ENCODE peak calls at places on chromosomes 11 and 22, in four cellular contexts. P is prostate gland, Y is tibial artery, I is thoracic aorta. H is an unnamed sample.

GRCh38 chr11:131999955-132000354 is 629.5 kb downstream of the NTM start:
- DNase-seq in P (no peak), Y (no peak), I (no peak), H (no peak)

GRCh38 chr22:35467788-35468187 is 67.8 kb downstream of the MCM5 start:
- DNase-seq in P (peak), Y (peak), I (peak), H (no peak)

GRCh38 chr11:76096552-76096951 is 109.8 kb downstream of the WNT11 start:
- DNase-seq in P (no peak), Y (no peak), I (no peak), H (no peak)

GRCh38 chr22:35918466-35918865 is 110.2 kb downstream of the RBFOX2 start:
- DNase-seq in P (no peak), Y (no peak), I (no peak), H (no peak)

GRCh38 chr11:35088676-35089075 is 50.3 kb upstream of the CD44 start:
- DNase-seq in P (peak), Y (no peak), I (no peak), H (no peak)

GRCh38 chr11:21289686-21290085 is 620.3 kb downstream of the NELL1 start:
- DNase-seq in P (no peak), Y (no peak), I (no peak), H (peak)

GRCh38 chr11:132093861-132094260 is 723.4 kb downstream of the NTM start:
- DNase-seq in P (no peak), Y (no peak), I (no peak), H (no peak)

GRCh38 chr11:108241370-108242037 is 18.6 kb downstream of the ATM start:
- DNase-seq in P (no peak), Y (no peak), I (no peak), H (no peak)

GRCh38 chr11:66677599-66678375 is at the start of gene RBM4B:
- DNase-seq in P (peak), Y (peak), I (peak), H (peak)

GRCh38 chr22:40597541-40598453 is 38.7 kb downstream of the MRTFA start:
- DNase-seq in P (no peak), Y (no peak), I (no peak), H (no peak)

GRCh38 chr22:39457047-39457545 is 284 bp downstream of the MGAT3 start:
- DNase-seq in P (no peak), Y (no peak), I (no peak), H (no peak)

GRCh38 chr11:114775849-114776621 is 97.7 kb downstream of the NXPE2 start:
- DNase-seq in P (no peak), Y (no peak), I (no peak), H (no peak)

GRCh38 chr11:35088226-35088625 is 50.7 kb upstream of the CD44 start:
- DNase-seq in P (peak), Y (no peak), I (no peak), H (no peak)

GRCh38 chr11:89381094-89381493 is 110.1 kb downstream of the NOX4 start:
- DNase-seq in P (no peak), Y (peak), I (peak), H (no peak)

GRCh38 chr22:39972656-39973055 is 12.5 kb downstream of the TMA7B start:
- DNase-seq in P (no peak), Y (no peak), I (no peak), H (no peak)

GRCh38 chr11:46560300-46561025 is 33.4 kb downstream of the AMBRA1 start:
- DNase-seq in P (peak), Y (no peak), I (no peak), H (no peak)